ENCODE peak calls at places on chromosome 1, in seven cellular contexts. One of them, this sample, is unnamed.

GRCh38 chr1:115063238-115063901 is 25.9 kb downstream of the TSPAN2 start:
- DNase-seq in CD4-positive, alpha-beta T cell: peak
- DNase-seq in neural crest cell: no peak
- DNase-seq in astrocyte: peak
- DNase-seq in spleen: no peak
- DNase-seq in GM20000: no peak
- DNase-seq in fibroblast of the aortic adventitia: no peak
- DNase-seq in this sample: no peak

GRCh38 chr1:41673355-41673754 is 188.9 kb upstream of the EDN2 start:
- DNase-seq in CD4-positive, alpha-beta T cell: peak
- DNase-seq in neural crest cell: no peak
- DNase-seq in astrocyte: no peak
- DNase-seq in spleen: peak
- DNase-seq in GM20000: peak
- DNase-seq in fibroblast of the aortic adventitia: peak
- DNase-seq in this sample: peak

GRCh38 chr1:32195972-32196823 is 4.2 kb upstream of the CCDC28B start:
- DNase-seq in CD4-positive, alpha-beta T cell: no peak
- DNase-seq in neural crest cell: no peak
- DNase-seq in astrocyte: no peak
- DNase-seq in spleen: peak
- DNase-seq in GM20000: no peak
- DNase-seq in fibroblast of the aortic adventitia: peak
- DNase-seq in this sample: no peak

GRCh38 chr1:203328714-203329122 is 22.2 kb downstream of the FMOD start:
- DNase-seq in CD4-positive, alpha-beta T cell: no peak
- DNase-seq in neural crest cell: no peak
- DNase-seq in astrocyte: peak
- DNase-seq in spleen: no peak
- DNase-seq in GM20000: no peak
- DNase-seq in fibroblast of the aortic adventitia: no peak
- DNase-seq in this sample: no peak

GRCh38 chr1:32981003-32981909 is 16.6 kb upstream of the RNF19B start:
- DNase-seq in CD4-positive, alpha-beta T cell: peak
- DNase-seq in neural crest cell: no peak
- DNase-seq in astrocyte: peak
- DNase-seq in spleen: peak
- DNase-seq in GM20000: peak
- DNase-seq in fibroblast of the aortic adventitia: peak
- DNase-seq in this sample: peak

GRCh38 chr1:244049142-244049968 is 1.7 kb upstream of the ZBTB18 start:
- DNase-seq in CD4-positive, alpha-beta T cell: peak
- DNase-seq in neural crest cell: no peak
- DNase-seq in astrocyte: no peak
- DNase-seq in spleen: peak
- DNase-seq in GM20000: peak
- DNase-seq in fibroblast of the aortic adventitia: no peak
- DNase-seq in this sample: peak

GRCh38 chr1:24119859-24120756 is 8.2 kb upstream of the MYOM3 start:
- DNase-seq in CD4-positive, alpha-beta T cell: no peak
- DNase-seq in neural crest cell: no peak
- DNase-seq in astrocyte: peak
- DNase-seq in spleen: peak
- DNase-seq in GM20000: no peak
- DNase-seq in fibroblast of the aortic adventitia: peak
- DNase-seq in this sample: no peak

GRCh38 chr1:85386068-85386722 is 78.8 kb downstream of the DDAH1 start:
- DNase-seq in CD4-positive, alpha-beta T cell: no peak
- DNase-seq in neural crest cell: no peak
- DNase-seq in astrocyte: no peak
- DNase-seq in spleen: no peak
- DNase-seq in GM20000: no peak
- DNase-seq in fibroblast of the aortic adventitia: no peak
- DNase-seq in this sample: no peak

GRCh38 chr1:20223659-20224058 is 37.3 kb upstream of the PLA2G2C start:
- DNase-seq in CD4-positive, alpha-beta T cell: no peak
- DNase-seq in neural crest cell: no peak
- DNase-seq in astrocyte: no peak
- DNase-seq in spleen: no peak
- DNase-seq in GM20000: no peak
- DNase-seq in fibroblast of the aortic adventitia: no peak
- DNase-seq in this sample: no peak

GRCh38 chr1:19068639-19069276 is 112.3 kb upstream of the IFFO2 start:
- DNase-seq in CD4-positive, alpha-beta T cell: no peak
- DNase-seq in neural crest cell: no peak
- DNase-seq in astrocyte: no peak
- DNase-seq in spleen: no peak
- DNase-seq in GM20000: no peak
- DNase-seq in fibroblast of the aortic adventitia: peak
- DNase-seq in this sample: peak

GRCh38 chr1:152917794-152918193 is 9.4 kb downstream of the IVL start:
- DNase-seq in CD4-positive, alpha-beta T cell: no peak
- DNase-seq in neural crest cell: no peak
- DNase-seq in astrocyte: no peak
- DNase-seq in spleen: no peak
- DNase-seq in GM20000: no peak
- DNase-seq in fibroblast of the aortic adventitia: peak
- DNase-seq in this sample: no peak

GRCh38 chr1:201128476-201128875 is 1.5 kb upstream of the ASCL5 start:
- DNase-seq in CD4-positive, alpha-beta T cell: no peak
- DNase-seq in neural crest cell: no peak
- DNase-seq in astrocyte: no peak
- DNase-seq in spleen: peak
- DNase-seq in GM20000: no peak
- DNase-seq in fibroblast of the aortic adventitia: no peak
- DNase-seq in this sample: no peak

GRCh38 chr1:207223162-207223561 is 98.3 kb upstream of the CD55 start:
- DNase-seq in CD4-positive, alpha-beta T cell: no peak
- DNase-seq in neural crest cell: no peak
- DNase-seq in astrocyte: no peak
- DNase-seq in spleen: no peak
- DNase-seq in GM20000: no peak
- DNase-seq in fibroblast of the aortic adventitia: no peak
- DNase-seq in this sample: no peak

GRCh38 chr1:116574581-116575291 is 3.9 kb upstream of the CD58 start:
- DNase-seq in CD4-positive, alpha-beta T cell: peak
- DNase-seq in neural crest cell: peak
- DNase-seq in astrocyte: peak
- DNase-seq in spleen: no peak
- DNase-seq in GM20000: peak
- DNase-seq in fibroblast of the aortic adventitia: peak
- DNase-seq in this sample: peak

DNA sequence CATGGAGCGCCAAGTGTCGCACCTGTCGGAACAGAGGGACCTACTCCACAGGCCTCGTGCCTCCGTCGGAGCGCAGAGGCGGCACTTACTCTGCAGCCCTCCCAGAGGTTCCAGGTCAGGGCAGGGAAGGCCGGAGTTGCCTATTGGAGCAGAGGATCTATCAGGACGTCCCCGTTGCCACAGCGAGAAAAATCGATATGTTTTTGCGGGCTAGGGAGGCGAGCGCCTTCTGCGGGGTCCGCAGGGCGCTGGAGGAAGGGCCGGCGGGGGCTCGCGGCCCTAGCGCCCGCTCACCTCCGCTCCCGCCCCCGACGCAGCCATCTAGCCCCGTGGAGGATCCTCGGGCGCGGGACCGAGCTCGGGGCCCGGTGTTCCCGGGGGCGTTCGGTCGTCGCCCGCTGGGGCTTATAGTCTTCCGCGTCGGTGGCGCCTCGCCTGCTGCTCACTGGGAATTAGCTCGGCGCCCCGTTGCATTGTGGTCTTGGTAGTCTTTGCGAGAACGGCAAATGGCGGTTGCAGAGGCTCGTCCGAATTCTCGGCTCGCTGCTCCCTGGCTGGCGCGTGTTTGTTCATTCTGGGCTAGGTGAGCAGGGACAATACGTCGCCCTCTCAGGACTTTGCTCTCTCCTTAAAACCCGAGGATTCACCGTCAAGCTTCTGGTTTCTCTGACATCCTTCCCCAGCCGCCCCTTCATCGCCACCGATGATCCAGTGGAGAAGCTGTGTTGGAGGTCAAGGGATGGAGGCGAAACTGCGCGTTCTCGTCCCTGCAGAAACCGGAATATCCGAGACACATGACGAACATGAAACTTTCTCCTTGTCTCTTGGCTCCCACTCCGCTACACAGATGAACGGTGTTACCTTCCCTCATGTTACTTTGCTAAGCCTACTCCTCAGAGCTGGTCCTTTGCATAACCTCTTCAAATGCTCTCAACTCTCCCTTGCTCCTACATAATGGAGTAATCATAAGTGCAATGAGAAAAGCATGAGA is at the start of gene JTB:
- DNase-seq in CD4-positive, alpha-beta T cell: peak
- DNase-seq in neural crest cell: peak
- DNase-seq in astrocyte: peak
- DNase-seq in spleen: peak
- DNase-seq in GM20000: peak
- DNase-seq in fibroblast of the aortic adventitia: peak
- DNase-seq in this sample: peak
- TF ChIP-seq CTCF in CD4-positive, alpha-beta T cell: no peak
- TF ChIP-seq CTCF in neural crest cell: peak
- TF ChIP-seq CTCF in astrocyte: no peak
- TF ChIP-seq CTCF in spleen: no peak
- TF ChIP-seq CTCF in GM20000: no peak
- TF ChIP-seq CTCF in fibroblast of the aortic adventitia: peak
- TF ChIP-seq CTCF in this sample: no peak

GRCh38 chr1:920506-920905 is 3.2 kb upstream of the SAMD11 start:
- DNase-seq in CD4-positive, alpha-beta T cell: no peak
- DNase-seq in neural crest cell: no peak
- DNase-seq in astrocyte: no peak
- DNase-seq in spleen: no peak
- DNase-seq in GM20000: no peak
- DNase-seq in fibroblast of the aortic adventitia: no peak
- DNase-seq in this sample: no peak

GRCh38 chr1:920008-920407 is 3.7 kb upstream of the SAMD11 start:
- DNase-seq in CD4-positive, alpha-beta T cell: no peak
- DNase-seq in neural crest cell: no peak
- DNase-seq in astrocyte: no peak
- DNase-seq in spleen: no peak
- DNase-seq in GM20000: no peak
- DNase-seq in fibroblast of the aortic adventitia: no peak
- DNase-seq in this sample: no peak

GRCh38 chr1:923131-923990 is at the start of gene SAMD11:
- DNase-seq in CD4-positive, alpha-beta T cell: peak
- DNase-seq in neural crest cell: peak
- DNase-seq in astrocyte: peak
- DNase-seq in spleen: peak
- DNase-seq in GM20000: no peak
- DNase-seq in fibroblast of the aortic adventitia: peak
- DNase-seq in this sample: no peak

GRCh38 chr1:919271-919872 is 4.4 kb upstream of the SAMD11 start:
- DNase-seq in CD4-positive, alpha-beta T cell: no peak
- DNase-seq in neural crest cell: no peak
- DNase-seq in astrocyte: no peak
- DNase-seq in spleen: no peak
- DNase-seq in GM20000: no peak
- DNase-seq in fibroblast of the aortic adventitia: no peak
- DNase-seq in this sample: no peak

DNA sequence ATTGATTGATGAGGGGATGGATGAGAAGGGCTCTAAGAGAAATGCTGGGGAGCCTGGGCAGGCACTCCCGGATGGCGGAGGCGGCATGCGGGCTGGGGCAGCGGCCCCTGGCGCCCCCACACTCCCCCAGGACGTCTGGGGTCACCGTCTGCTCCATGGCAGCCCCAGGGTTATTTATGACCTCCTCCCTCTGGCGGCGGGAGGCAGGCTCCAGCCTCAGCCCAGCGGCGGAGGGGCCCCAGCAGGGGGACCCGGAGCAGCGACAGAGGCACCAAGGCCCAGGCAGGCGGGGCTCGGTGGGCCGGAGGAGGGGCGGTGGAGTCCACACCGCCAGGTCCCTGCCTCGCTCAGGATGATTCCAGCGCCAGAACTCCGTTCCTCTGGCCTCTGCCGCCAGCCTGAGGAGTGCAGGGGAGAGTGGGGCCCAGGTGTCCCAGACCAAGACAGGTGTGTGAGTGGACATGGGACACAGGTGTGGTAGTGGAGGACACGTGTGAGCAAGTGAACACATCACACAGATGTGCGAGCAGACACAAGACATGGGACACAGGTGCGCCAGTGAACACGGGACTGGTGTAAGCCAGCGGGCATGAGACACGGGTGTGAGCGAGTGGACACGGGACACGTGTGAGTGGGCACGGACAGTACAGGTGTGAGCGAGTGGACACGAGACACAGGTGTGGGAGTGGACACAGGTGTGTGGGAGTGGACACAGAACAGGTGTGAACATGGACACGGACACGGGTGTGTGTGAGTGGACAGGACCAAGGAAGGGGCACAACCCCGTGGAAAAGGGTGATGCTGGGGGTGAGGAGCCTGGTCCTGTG is 2.5 kb upstream of the SAMD11 start:
- DNase-seq in CD4-positive, alpha-beta T cell: peak
- DNase-seq in neural crest cell: peak
- DNase-seq in astrocyte: peak
- DNase-seq in spleen: no peak
- DNase-seq in GM20000: no peak
- DNase-seq in fibroblast of the aortic adventitia: peak
- DNase-seq in this sample: peak
- TF ChIP-seq CTCF in CD4-positive, alpha-beta T cell: no peak
- TF ChIP-seq CTCF in neural crest cell: peak
- TF ChIP-seq CTCF in astrocyte: peak
- TF ChIP-seq CTCF in spleen: peak
- TF ChIP-seq CTCF in GM20000: no peak
- TF ChIP-seq CTCF in fibroblast of the aortic adventitia: peak
- TF ChIP-seq CTCF in this sample: no peak

GRCh38 chr1:83905315-83905907 is 93.5 kb downstream of the TTLL7 start:
- DNase-seq in CD4-positive, alpha-beta T cell: no peak
- DNase-seq in neural crest cell: no peak
- DNase-seq in astrocyte: no peak
- DNase-seq in spleen: no peak
- DNase-seq in GM20000: peak
- DNase-seq in fibroblast of the aortic adventitia: peak
- DNase-seq in this sample: peak

GRCh38 chr1:83910461-83910860 is 88.5 kb downstream of the TTLL7 start:
- DNase-seq in CD4-positive, alpha-beta T cell: no peak
- DNase-seq in neural crest cell: no peak
- DNase-seq in astrocyte: no peak
- DNase-seq in spleen: no peak
- DNase-seq in GM20000: no peak
- DNase-seq in fibroblast of the aortic adventitia: peak
- DNase-seq in this sample: no peak

DNA sequence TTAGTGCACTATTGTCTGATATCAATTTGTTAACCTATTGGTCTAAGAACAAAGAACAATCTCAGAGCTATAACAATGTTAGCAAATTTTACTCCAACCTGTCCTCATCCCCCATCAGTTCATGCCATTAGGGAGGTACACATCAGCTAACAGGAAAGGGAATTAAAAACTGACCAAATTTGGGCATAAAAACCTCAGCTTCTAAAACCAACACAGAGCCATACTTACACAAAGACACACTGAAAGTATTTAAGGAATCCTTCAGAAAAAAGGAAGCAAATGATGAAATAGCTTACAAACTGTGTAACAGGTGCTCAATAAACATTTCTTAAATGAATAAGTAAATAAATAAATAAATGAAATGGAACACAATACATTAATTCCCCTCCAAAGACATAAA is 89.2 kb downstream of the TTLL7 start:
- DNase-seq in CD4-positive, alpha-beta T cell: no peak
- DNase-seq in neural crest cell: no peak
- DNase-seq in astrocyte: peak
- DNase-seq in spleen: no peak
- DNase-seq in GM20000: no peak
- DNase-seq in fibroblast of the aortic adventitia: peak
- DNase-seq in this sample: no peak
- TF ChIP-seq CTCF in CD4-positive, alpha-beta T cell: no peak
- TF ChIP-seq CTCF in neural crest cell: no peak
- TF ChIP-seq CTCF in astrocyte: no peak
- TF ChIP-seq CTCF in spleen: no peak
- TF ChIP-seq CTCF in GM20000: no peak
- TF ChIP-seq CTCF in fibroblast of the aortic adventitia: no peak
- TF ChIP-seq CTCF in this sample: no peak

GRCh38 chr1:159889821-159890252 is 10.1 kb downstream of the CFAP45 start:
- DNase-seq in CD4-positive, alpha-beta T cell: no peak
- DNase-seq in neural crest cell: no peak
- DNase-seq in astrocyte: peak
- DNase-seq in spleen: no peak
- DNase-seq in GM20000: peak
- DNase-seq in fibroblast of the aortic adventitia: peak
- DNase-seq in this sample: peak
- TF ChIP-seq CTCF in CD4-positive, alpha-beta T cell: no peak
- TF ChIP-seq CTCF in neural crest cell: no peak
- TF ChIP-seq CTCF in astrocyte: no peak
- TF ChIP-seq CTCF in spleen: no peak
- TF ChIP-seq CTCF in GM20000: no peak
- TF ChIP-seq CTCF in fibroblast of the aortic adventitia: no peak
- TF ChIP-seq CTCF in this sample: no peak